ENCODE peak calls at places on chromosome 7, in ten cellular contexts. V is activated CD4-positive, alpha-beta T cell treated with anti-CD3 and anti-CD28 coated beads, Interleukin-2, amount 50 U/mL, for 1 hour; X is neural progenitor cell; W is choroid plexus epithelial cell; U is H54; N is epithelial cell of esophagus; E is NCI-H748 treated with DMSO at 0.1 percent for 48 hours; L is HTR-8/SVneo; A is effector memory CD8-positive, alpha-beta T cell; O is activated T-cell treated with anti-CD3 and anti-CD28 coated beads, Interleukin-2, amount 50 U/mL, for 48 hours. G is an unnamed sample.

GRCh38 chr7:140754506-140754905 is 58.0 kb downstream of the NDUFB2 start:
- DNase-seq in V (no peak), X (no peak), W (no peak), U (no peak), N (no peak), E (no peak), L (no peak), A (no peak), O (no peak), G (no peak)

GRCh38 chr7:137269240-137269639 is 74.3 kb downstream of the PTN start:
- DNase-seq in V (no peak), X (no peak), W (no peak), U (no peak), N (no peak), E (no peak), L (no peak), A (no peak), O (no peak), G (no peak)

GRCh38 chr7:44289341-44290249 is 35.8 kb downstream of the CAMK2B start:
- DNase-seq in V (no peak), X (no peak), W (no peak), U (no peak), N (no peak), E (no peak), L (no peak), A (no peak), O (peak; percentile 8), G (no peak)

GRCh38 chr7:51949726-51950644 is 633.4 kb upstream of the COBL start:
- DNase-seq in V (no peak), X (peak; percentile 85), W (no peak), U (no peak), N (no peak), E (peak; percentile 93), L (no peak), A (no peak), O (no peak), G (no peak)

GRCh38 chr7:35508623-35509400 is 186.1 kb downstream of the HERPUD2 start:
- DNase-seq in V (no peak), X (no peak), W (peak; percentile 33), U (no peak), N (peak; percentile 8), E (no peak), L (no peak), A (no peak), O (no peak), G (no peak)

GRCh38 chr7:104971290-104972071 is 42.5 kb upstream of the KMT2E start:
- DNase-seq in V (no peak), X (no peak), W (no peak), U (no peak), N (peak; percentile 85), E (no peak), L (no peak), A (no peak), O (no peak), G (no peak)

GRCh38 chr7:45681596-45682357 is 107.6 kb downstream of the ADCY1 start:
- DNase-seq in V (no peak), X (no peak), W (no peak), U (no peak), N (no peak), E (no peak), L (no peak), A (no peak), O (no peak), G (no peak)

GRCh38 chr7:21361413-21362130 is 66.3 kb upstream of the SP4 start:
- DNase-seq in V (no peak), X (no peak), W (no peak), U (no peak), N (no peak), E (no peak), L (no peak), A (no peak), O (no peak), G (no peak)

GRCh38 chr7:119945822-119946221 is 327.2 kb upstream of the KCND2 start:
- DNase-seq in V (no peak), X (no peak), W (no peak), U (no peak), N (no peak), E (no peak), L (no peak), A (no peak), O (no peak), G (no peak)

GRCh38 chr7:90455163-90456030 is 14.0 kb upstream of the PTTG1IP2 start:
- DNase-seq in V (no peak), X (peak; percentile 50), W (peak; percentile 73), U (peak; percentile 6), N (peak; percentile 54), E (peak; percentile 65), L (peak; percentile 10), A (no peak), O (no peak), G (peak; percentile 30)

GRCh38 chr7:146554568-146554967 is 438.0 kb downstream of the CNTNAP2 start:
- DNase-seq in V (no peak), X (no peak), W (no peak), U (no peak), N (no peak), E (no peak), L (no peak), A (no peak), O (no peak), G (no peak)

GRCh38 chr7:18526368-18526878 is 30.9 kb downstream of the HDAC9 start:
- DNase-seq in V (no peak), X (no peak), W (no peak), U (no peak), N (no peak), E (no peak), L (no peak), A (no peak), O (no peak), G (no peak)

GRCh38 chr7:43767311-43767710 is 8.8 kb downstream of the BLVRA start:
- DNase-seq in V (no peak), X (no peak), W (no peak), U (no peak), N (no peak), E (no peak), L (no peak), A (no peak), O (no peak), G (no peak)

GRCh38 chr7:129611246-129612111 is at the start of gene NRF1:
- DNase-seq in V (peak; percentile 92), X (peak; percentile 96), W (peak; percentile 93), U (peak; percentile 78), N (peak; percentile 95), E (peak; percentile 73), L (peak; percentile 67), A (peak; percentile 91), O (peak; percentile 94), G (peak; percentile 94)

GRCh38 chr7:50988465-50988864 is 205.8 kb upstream of the GRB10 start:
- DNase-seq in V (no peak), X (peak; percentile 81), W (no peak), U (no peak), N (no peak), E (no peak), L (no peak), A (no peak), O (no peak), G (no peak)

GRCh38 chr7:148697256-148697841 is 1.4 kb upstream of the CUL1 start:
- DNase-seq in V (peak; percentile 19), X (no peak), W (peak; percentile 68), U (no peak), N (peak; percentile 26), E (no peak), L (peak; percentile 44), A (peak; percentile 13), O (peak; percentile 78), G (peak; percentile 19)

GRCh38 chr7:132930881-132931280 is 151.0 kb downstream of the CHCHD3 start:
- DNase-seq in V (no peak), X (peak; percentile 48), W (peak; percentile 56), U (no peak), N (peak; percentile 27), E (no peak), L (peak; percentile 4), A (no peak), O (no peak), G (no peak)

GRCh38 chr7:156950381-156950858 is 908 bp downstream of the NOM1 start:
- DNase-seq in V (no peak), X (no peak), W (peak; percentile 9), U (no peak), N (peak; percentile 27), E (no peak), L (no peak), A (no peak), O (no peak), G (no peak)

GRCh38 chr7:24341677-24342076 is 57.7 kb downstream of the NPY start:
- DNase-seq in V (no peak), X (no peak), W (no peak), U (no peak), N (peak; percentile 33), E (no peak), L (no peak), A (no peak), O (no peak), G (no peak)

GRCh38 chr7:145382762-145383161 is 546.9 kb upstream of the TPK1 start:
- DNase-seq in V (no peak), X (no peak), W (no peak), U (no peak), N (no peak), E (no peak), L (no peak), A (no peak), O (no peak), G (no peak)

GRCh38 chr7:87213801-87214200 is 5.7 kb downstream of the TMEM243 start:
- DNase-seq in V (no peak), X (no peak), W (peak; percentile 58), U (no peak), N (no peak), E (no peak), L (no peak), A (no peak), O (no peak), G (no peak)

GRCh38 chr7:151759591-151760042 is 117.3 kb downstream of the PRKAG2 start:
- DNase-seq in V (peak; percentile 54), X (peak; percentile 88), W (peak; percentile 79), U (peak; percentile 67), N (peak; percentile 80), E (peak; percentile 61), L (peak; percentile 80), A (peak; percentile 54), O (peak; percentile 73), G (peak; percentile 48)

GRCh38 chr7:149321978-149322541 is 60.1 kb downstream of the ZNF783 start:
- DNase-seq in V (no peak), X (no peak), W (peak; percentile 55), U (no peak), N (no peak), E (no peak), L (no peak), A (no peak), O (no peak), G (no peak)

GRCh38 chr7:124764847-124765400 is 668 bp downstream of the GPR37 start:
- DNase-seq in V (peak; percentile 6), X (peak; percentile 62), W (peak; percentile 8), U (peak; percentile 22), N (peak; percentile 30), E (peak; percentile 16), L (no peak), A (no peak), O (peak; percentile 42), G (peak; percentile 6)

GRCh38 chr7:27162930-27163775 is 2.2 kb downstream of the HOXA9 start:
- DNase-seq in V (no peak), X (no peak), W (no peak), U (no peak), N (no peak), E (no peak), L (no peak), A (no peak), O (no peak), G (no peak)

GRCh38 chr7:134618756-134619530 is 27.7 kb upstream of the BPGM start:
- DNase-seq in V (no peak), X (no peak), W (peak; percentile 67), U (no peak), N (peak; percentile 88), E (no peak), L (no peak), A (no peak), O (no peak), G (no peak)

GRCh38 chr7:80827238-80827633 is 91.6 kb downstream of the SEMA3C start:
- DNase-seq in V (no peak), X (no peak), W (peak; percentile 80), U (no peak), N (no peak), E (no peak), L (no peak), A (no peak), O (no peak), G (no peak)

GRCh38 chr7:149873968-149874643 is at the start of gene ATP6V0E2:
- DNase-seq in V (no peak), X (no peak), W (no peak), U (peak; percentile 100), N (no peak), E (no peak), L (no peak), A (no peak), O (no peak), G (no peak)

G was measured in naive B cell.